ENCODE peak calls at places on chromosomes 4 and X, in four cellular contexts. Q is mammary epithelial cell, R is HL-60, C is cardiac muscle cell. P is an unnamed sample.

GRCh38 chr4:112284662-112285411 is 867 bp downstream of the TIFA start:
- DNase-seq in Q (peak), R (no peak), C (peak), P (no peak)

GRCh38 chrX:80841259-80841658 is 31.6 kb upstream of the BRWD3 start:
- DNase-seq in Q (no peak), R (no peak), C (no peak), P (no peak)

GRCh38 chrX:31294475-31294874 is 222.6 kb upstream of the FTHL17 start:
- DNase-seq in Q (no peak), R (no peak), C (no peak), P (no peak)

GRCh38 chr4:118941149-118941548 is 52.5 kb downstream of the SYNPO2 start:
- DNase-seq in Q (no peak), R (peak), C (peak), P (no peak)

GRCh38 chrX:74420194-74421035 is 878 bp upstream of the SLC16A2 start:
- DNase-seq in Q (peak), R (no peak), C (peak), P (peak)

GRCh38 chrX:13646154-13646549 is 6.8 kb upstream of the TCEANC start:
- DNase-seq in Q (peak), R (no peak), C (peak), P (no peak)

GRCh38 chrX:37846558-37846933 is 825 bp downstream of the DYNLT3 start:
- DNase-seq in Q (no peak), R (no peak), C (no peak), P (no peak)

GRCh38 chr4:145709843-145710242 is 29.9 kb downstream of the C4orf51 start:
- DNase-seq in Q (peak), R (no peak), C (peak), P (peak)

GRCh38 chrX:44152867-44153266 is 179.7 kb upstream of the NDP start:
- DNase-seq in Q (peak), R (peak), C (peak), P (peak)

GRCh38 chrX:71492086-71493065 is 40.5 kb upstream of the OGT start:
- DNase-seq in Q (peak), R (peak), C (peak), P (peak)

GRCh38 chr4:105644270-105644669 is 64.2 kb downstream of the INTS12 start:
- DNase-seq in Q (peak), R (no peak), C (no peak), P (no peak)

GRCh38 chr4:15674926-15675325 is 6.7 kb upstream of the FAM200B start:
- DNase-seq in Q (no peak), R (no peak), C (no peak), P (no peak)

GRCh38 chr4:15676039-15676438 is 5.6 kb upstream of the FAM200B start:
- DNase-seq in Q (no peak), R (no peak), C (no peak), P (no peak)

GRCh38 chr4:15675363-15675762 is 6.3 kb upstream of the FAM200B start:
- DNase-seq in Q (no peak), R (no peak), C (no peak), P (no peak)

GRCh38 chr4:15676899-15677298 is 4.7 kb upstream of the FAM200B start:
- DNase-seq in Q (no peak), R (no peak), C (no peak), P (no peak)

GRCh38 chr4:15677507-15677988 is 4.1 kb upstream of the FAM200B start:
- DNase-seq in Q (peak), R (no peak), C (peak), P (no peak)
- H3K27ac ChIP-seq in Q (peak), R (no peak), C (no peak), P (no peak)

GRCh38 chr4:173498771-173499170 is 31.3 kb downstream of the HAND2 start:
- DNase-seq in Q (no peak), R (no peak), C (no peak), P (no peak)

GRCh38 chr4:173498023-173498422 is 32.0 kb downstream of the HAND2 start:
- DNase-seq in Q (no peak), R (no peak), C (no peak), P (no peak)

GRCh38 chr4:173501592-173502150 is 28.4 kb downstream of the HAND2 start:
- DNase-seq in Q (no peak), R (no peak), C (no peak), P (no peak)

GRCh38 chr4:173500841-173501591 is 29.0 kb downstream of the HAND2 start:
- DNase-seq in Q (no peak), R (no peak), C (no peak), P (no peak)

DNA sequence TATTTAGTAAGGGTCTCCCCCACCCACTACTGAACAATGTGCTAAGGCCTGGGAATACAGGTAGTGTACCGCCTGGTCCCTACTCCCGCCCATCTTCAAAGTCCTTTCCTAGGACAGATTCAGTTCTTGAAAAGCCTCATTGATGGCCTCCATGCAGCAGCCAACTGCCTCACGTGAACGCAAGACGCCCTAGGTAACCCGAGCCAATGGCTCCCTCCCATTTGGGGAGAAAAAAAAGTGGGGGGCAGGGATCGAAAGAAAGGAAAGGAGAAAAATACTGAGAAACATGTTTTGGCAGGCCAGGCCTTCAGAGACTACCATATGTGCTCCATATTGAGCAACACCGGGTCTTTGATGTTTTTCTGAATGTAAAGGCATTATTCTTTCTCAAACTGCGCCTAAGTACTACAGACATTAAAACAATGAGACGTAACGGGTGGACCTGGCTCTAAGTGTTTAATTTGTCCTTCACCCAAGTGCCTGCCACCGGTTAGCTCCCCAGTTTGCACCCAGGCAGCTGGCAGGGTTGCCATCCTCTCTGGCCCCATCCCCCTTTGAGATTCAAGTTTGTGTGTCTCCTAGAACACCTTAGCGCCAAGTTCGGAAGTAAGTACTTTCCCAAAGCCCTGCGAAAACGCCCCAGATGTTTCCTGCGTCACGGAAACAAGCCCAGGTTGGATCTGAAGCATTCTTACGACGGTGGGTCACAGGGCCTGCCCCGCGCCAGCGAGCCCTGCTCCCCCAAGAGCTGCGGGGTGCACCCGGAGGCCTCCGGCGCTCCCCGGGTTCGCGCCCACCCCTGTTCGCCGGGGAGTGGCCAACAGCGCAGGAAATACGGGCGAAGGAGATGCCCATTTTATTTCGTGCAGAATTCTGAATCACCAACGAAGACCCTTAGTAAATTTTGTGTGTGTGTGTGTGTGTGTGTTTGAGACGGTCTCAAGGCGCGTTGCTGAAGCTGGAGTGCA is 30.2 kb downstream of the HAND2 start:
- DNase-seq in Q (no peak), R (no peak), C (no peak), P (no peak)
- TF ChIP-seq CTCF in Q (no peak), R (no peak), C (no peak), P (no peak)

GRCh38 chr4:6500481-6501135 is 28.2 kb upstream of the PPP2R2C start:
- DNase-seq in Q (no peak), R (no peak), C (no peak), P (no peak)
- H3K27ac ChIP-seq in Q (no peak), R (no peak), C (no peak), P (no peak)

GRCh38 chr4:140149851-140150635 is 3.9 kb downstream of the MAML3 start:
- DNase-seq in Q (peak), R (peak), C (peak), P (peak)

GRCh38 chr4:140151700-140152014 is 2.3 kb downstream of the MAML3 start:
- DNase-seq in Q (peak), R (peak), C (peak), P (peak)

GRCh38 chr4:140150886-140151699 is 2.9 kb downstream of the MAML3 start:
- DNase-seq in Q (peak), R (peak), C (peak), P (peak)

GRCh38 chr4:140152015-140152703 is 1.8 kb downstream of the MAML3 start:
- DNase-seq in Q (no peak), R (peak), C (no peak), P (peak)

DNA sequence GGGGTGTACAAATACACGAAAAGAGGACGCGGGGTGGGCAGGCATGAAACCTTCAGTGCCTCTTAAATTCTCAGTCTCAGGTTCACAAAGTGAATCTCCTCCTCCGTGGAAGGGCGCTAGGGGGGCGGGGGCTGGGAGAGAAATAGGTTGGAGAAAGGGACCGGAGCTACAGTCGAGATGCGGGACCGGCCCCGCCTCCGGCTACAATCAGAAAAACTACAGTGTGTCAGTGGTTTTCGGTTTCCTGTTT is 3.4 kb downstream of the MAML3 start:
- DNase-seq in Q (peak), R (no peak), C (no peak), P (peak)
- TF ChIP-seq CTCF in Q (no peak), R (no peak), C (no peak), P (no peak)

DNA sequence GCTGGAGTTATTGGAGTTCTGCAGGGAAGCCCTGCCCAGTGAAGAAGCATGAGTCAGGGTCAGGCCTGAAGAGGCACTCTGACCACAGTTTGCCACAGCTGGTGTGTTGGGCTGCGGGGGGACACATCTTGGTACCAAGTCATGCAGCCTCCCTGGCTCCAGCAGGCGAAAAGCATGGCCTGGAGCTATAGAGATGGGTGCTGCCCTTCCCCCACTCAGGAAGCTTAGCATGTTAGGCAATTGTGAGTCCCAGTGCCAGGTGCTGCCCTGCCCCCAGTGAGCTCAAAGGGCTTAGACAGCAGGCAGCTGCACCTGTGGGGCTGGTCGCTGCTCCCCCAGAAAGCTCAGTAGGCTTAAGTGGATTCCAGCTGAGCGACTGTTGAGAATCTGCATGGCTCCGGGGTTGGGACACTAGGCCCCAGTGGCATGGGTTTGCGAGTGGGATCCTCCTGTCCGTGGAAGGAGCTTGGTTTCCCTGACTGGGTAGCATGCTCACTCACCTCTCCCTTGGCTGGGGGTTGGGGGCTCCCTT is 755.5 kb downstream of the GLUD2 start:
- DNase-seq in Q (no peak), R (no peak), C (no peak), P (no peak)
- H3K27ac ChIP-seq in Q (no peak), R (no peak), C (no peak), P (no peak)

GRCh38 chr4:151806511-151806927 is 45.7 kb upstream of the GATB start:
- DNase-seq in Q (peak), R (no peak), C (peak), P (no peak)

GRCh38 chr4:151808120-151808529 is 47.3 kb upstream of the GATB start:
- DNase-seq in Q (peak), R (no peak), C (no peak), P (peak)

GRCh38 chr4:151807220-151807619 is 46.4 kb upstream of the GATB start:
- DNase-seq in Q (no peak), R (no peak), C (peak), P (no peak)

GRCh38 chr4:151801547-151802516 is 41.0 kb upstream of the GATB start:
- DNase-seq in Q (no peak), R (peak), C (peak), P (peak)

DNA sequence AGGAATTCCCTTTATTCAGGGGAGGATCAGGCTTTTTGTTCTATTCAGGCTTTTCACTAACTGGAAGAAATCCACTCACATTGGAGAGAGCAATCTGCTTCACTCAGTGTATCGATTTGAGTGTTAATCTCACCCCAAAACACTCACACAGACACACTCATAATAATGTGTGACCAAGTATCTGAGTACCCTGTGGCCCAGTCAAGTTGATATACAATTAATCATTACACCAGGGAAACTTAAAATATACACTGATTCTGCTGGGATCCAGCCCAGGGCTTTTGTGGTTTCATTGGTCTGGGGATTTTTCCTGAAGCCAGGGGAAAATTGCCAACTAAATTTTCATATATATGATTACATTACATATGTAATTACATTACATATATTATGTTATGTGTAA is 44.0 kb upstream of the GATB start:
- DNase-seq in Q (no peak), R (no peak), C (no peak), P (no peak)
- TF ChIP-seq CTCF in Q (no peak), R (no peak), C (no peak), P (no peak)

GRCh38 chr4:154456889-154457288 is 34.7 kb downstream of the DCHS2 start:
- DNase-seq in Q (no peak), R (no peak), C (no peak), P (no peak)
- H3K27ac ChIP-seq in Q (no peak), R (no peak), C (no peak), P (no peak)